ENCODE peak calls at places on chromosomes 11 and 22, in four cellular contexts. O, S, B and F are unnamed samples.

GRCh38 chr11:57646756-57647303 is 2.9 kb downstream of the YPEL4 start:
- DNase-seq in O (no peak), S (no peak), B (no peak), F (no peak)

GRCh38 chr11:72293910-72294533 is 50.0 kb upstream of the PHOX2A start:
- DNase-seq in O (no peak), S (no peak), B (no peak), F (no peak)

GRCh38 chr22:20807315-20807752 is 33.4 kb downstream of the SERPIND1 start:
- DNase-seq in O (peak; percentile 83), S (no peak), B (no peak), F (peak; percentile 79)

GRCh38 chr22:48713266-48714205 is 1114.1 kb downstream of the BRD1 start:
- DNase-seq in O (no peak), S (no peak), B (no peak), F (no peak)

GRCh38 chr22:45090364-45090960 is 73.3 kb upstream of the NUP50 start:
- DNase-seq in O (peak; percentile 69), S (no peak), B (no peak), F (peak; percentile 71)

GRCh38 chr22:35921777-35922176 is 106.8 kb downstream of the RBFOX2 start:
- DNase-seq in O (peak; percentile 83), S (peak; percentile 60), B (peak; percentile 78), F (peak; percentile 84)

GRCh38 chr11:970319-970871 is 44.7 kb downstream of the AP2A2 start:
- DNase-seq in O (no peak), S (no peak), B (no peak), F (no peak)

GRCh38 chr11:94544832-94545640 is 1.3 kb downstream of the FUT4 start:
- DNase-seq in O (no peak), S (no peak), B (no peak), F (no peak)

GRCh38 chr22:31728857-31729256 is 21.1 kb downstream of the PRR14L start:
- DNase-seq in O (no peak), S (no peak), B (no peak), F (no peak)

GRCh38 chr11:132640952-132641351 is 891.3 kb downstream of the OPCML start:
- DNase-seq in O (no peak), S (no peak), B (no peak), F (no peak)

GRCh38 chr11:105915036-105915435 is 107.0 kb downstream of the MSANTD4 start:
- DNase-seq in O (no peak), S (no peak), B (no peak), F (no peak)

GRCh38 chr11:129779342-129779741 is 36.3 kb upstream of the TMEM45B start:
- DNase-seq in O (no peak), S (no peak), B (no peak), F (no peak)

GRCh38 chr22:30267382-30268302 is 991 bp upstream of the OSM start:
- DNase-seq in O (no peak), S (no peak), B (no peak), F (no peak)

GRCh38 chr22:20156611-20157415 is 6.0 kb upstream of the CCDC188 start:
- DNase-seq in O (peak; percentile 62), S (peak; percentile 85), B (peak; percentile 94), F (peak; percentile 80)

GRCh38 chr11:87033561-87033960 is 4.2 kb upstream of the TMEM135 start:
- DNase-seq in O (no peak), S (no peak), B (no peak), F (no peak)

GRCh38 chr11:8640305-8640932 is 42.0 kb downstream of the TRIM66 start:
- DNase-seq in O (no peak), S (no peak), B (no peak), F (no peak)

GRCh38 chr11:1937616-1938342 is 9.4 kb upstream of the MRPL23 start:
- DNase-seq in O (no peak), S (no peak), B (no peak), F (peak; percentile 37)

GRCh38 chr22:41619979-41620645 is 731 bp downstream of the DESI1 start:
- DNase-seq in O (no peak), S (peak; percentile 33), B (peak; percentile 78), F (peak; percentile 40)

GRCh38 chr22:44929348-44930015 is 80.3 kb downstream of the PHF21B start:
- DNase-seq in O (no peak), S (no peak), B (no peak), F (no peak)

GRCh38 chr22:46589871-46590271 is 30.3 kb upstream of the GRAMD4 start:
- DNase-seq in O (no peak), S (no peak), B (no peak), F (no peak)

GRCh38 chr11:65121447-65121864 is 478 bp downstream of the FAU start:
- DNase-seq in O (peak; percentile 24), S (no peak), B (peak; percentile 63), F (no peak)

GRCh38 chr11:27423125-27423524 is 49.5 kb downstream of the LGR4 start:
- DNase-seq in O (peak; percentile 66), S (peak; percentile 26), B (no peak), F (no peak)

GRCh38 chr11:45079943-45080719 is 66.3 kb upstream of the PRDM11 start:
- DNase-seq in O (no peak), S (no peak), B (peak; percentile 86), F (no peak)

GRCh38 chr11:2892215-2893020 is 6.8 kb upstream of the CDKN1C start:
- DNase-seq in O (peak; percentile 49), S (peak; percentile 60), B (peak; percentile 76), F (no peak)

GRCh38 chr22:38262051-38262795 is 10.6 kb downstream of the TMEM184B start:
- DNase-seq in O (no peak), S (peak; percentile 57), B (peak; percentile 80), F (no peak)

GRCh38 chr11:15605094-15605493 is 490.4 kb downstream of the INSC start:
- DNase-seq in O (no peak), S (no peak), B (no peak), F (no peak)

GRCh38 chr22:22067192-22067591 is 84.6 kb upstream of the TOP3B start:
- DNase-seq in O (no peak), S (no peak), B (no peak), F (no peak)

DNA sequence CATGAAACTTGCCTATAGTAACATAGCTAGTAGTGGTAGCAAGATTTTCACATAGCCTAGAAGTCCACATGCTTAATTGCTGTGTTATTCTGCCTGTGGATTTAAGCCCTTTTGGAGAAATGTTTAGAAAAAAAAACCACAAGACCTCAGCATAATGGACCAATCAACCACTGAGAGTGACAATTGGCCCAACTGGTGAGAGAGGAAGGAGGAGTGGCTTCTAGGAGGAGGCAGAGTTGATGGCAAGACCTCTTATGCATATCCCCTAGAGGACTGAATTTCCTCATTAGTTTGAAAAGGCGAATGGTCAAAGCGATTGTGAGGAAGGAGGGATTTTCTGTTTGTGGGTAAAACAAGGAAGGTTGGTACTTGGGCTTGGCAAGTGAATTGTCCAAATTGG is 30.6 kb downstream of the NNMT start:
- DNase-seq in O (no peak), S (no peak), B (no peak), F (no peak)
- H3K4me3 ChIP-seq in O (no peak overlapping the region), S (no peak overlapping the region), B (no peak overlapping the region), F (no peak overlapping the region)

GRCh38 chr11:78800756-78801155 is 226.1 kb upstream of the NARS2 start:
- DNase-seq in O (no peak), S (no peak), B (no peak), F (no peak)
- H3K27ac ChIP-seq in O (peak overlapping the region; percentile 36), S (no peak overlapping the region), B (no peak overlapping the region), F (peak overlapping the region; percentile 43)

GRCh38 chr11:118046964-118047700 is 29.7 kb upstream of the TMPRSS4 start:
- DNase-seq in O (no peak), S (no peak), B (no peak), F (no peak)
- H3K4me3 ChIP-seq in O (no peak overlapping the region), S (no peak overlapping the region), B (no peak overlapping the region), F (no peak overlapping the region)

GRCh38 chr11:69358398-69359080 is 64.6 kb downstream of the MYEOV start:
- DNase-seq in O (no peak), S (no peak), B (no peak), F (peak; percentile 60)
- H3K27ac ChIP-seq in O (no peak overlapping the region), S (no peak overlapping the region), B (no peak overlapping the region), F (no peak overlapping the region)

GRCh38 chr11:133946541-133947297 is 10.0 kb downstream of the IGSF9B start:
- DNase-seq in O (no peak), S (no peak), B (no peak), F (no peak)
- H3K4me3 ChIP-seq in O (no peak overlapping the region), S (no peak overlapping the region), B (no peak overlapping the region), F (no peak overlapping the region)

GRCh38 chr11:113715882-113716625 is 9.9 kb upstream of the TMPRSS5 start:
- DNase-seq in O (no peak), S (no peak), B (no peak), F (no peak)
- H3K27ac ChIP-seq in O (no peak overlapping the region), S (no peak overlapping the region), B (no peak overlapping the region), F (no peak overlapping the region)

GRCh38 chr11:100799445-100799844 is 112.4 kb downstream of the ARHGAP42 start:
- DNase-seq in O (no peak), S (no peak), B (no peak), F (no peak)

GRCh38 chr11:100800202-100800601 is 113.1 kb downstream of the ARHGAP42 start:
- DNase-seq in O (no peak), S (no peak), B (no peak), F (no peak)

GRCh38 chr11:100805509-100806199 is 118.6 kb downstream of the ARHGAP42 start:
- DNase-seq in O (no peak), S (no peak), B (no peak), F (no peak)

DNA sequence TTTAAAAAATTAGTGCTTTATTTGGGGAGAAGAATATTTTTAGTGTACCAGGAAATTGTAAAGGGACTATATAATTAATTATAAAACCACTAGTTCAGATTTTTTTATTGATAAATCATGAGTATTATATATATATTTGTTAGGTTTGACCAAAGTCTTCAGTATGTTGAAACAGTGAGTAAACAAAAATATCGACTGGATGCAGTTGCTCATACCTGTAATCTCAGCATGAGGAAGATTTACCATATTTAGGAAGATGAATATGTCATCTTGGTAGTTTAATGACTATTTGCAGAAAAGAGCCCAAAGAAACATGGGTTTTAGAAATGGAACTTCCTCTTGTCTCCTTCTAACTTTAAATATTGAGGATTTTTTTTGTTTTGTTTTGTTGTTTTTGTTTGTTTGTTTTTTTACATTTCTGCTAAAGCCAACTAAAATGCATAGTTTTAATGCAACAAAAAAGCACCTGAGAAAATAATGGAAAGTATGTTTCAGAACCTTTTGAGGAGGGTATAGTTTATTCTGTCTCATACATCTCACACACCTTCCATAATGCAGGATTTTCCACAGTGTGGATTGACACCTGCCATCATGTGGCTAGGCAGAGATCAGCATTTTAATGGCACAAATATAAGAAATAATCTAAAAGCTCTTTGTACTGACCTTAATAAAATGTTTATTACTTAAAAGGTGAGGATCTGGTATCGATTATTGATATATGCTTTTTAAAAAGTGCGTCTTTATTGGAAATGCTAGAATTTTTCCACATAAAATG is 114.3 kb downstream of the ARHGAP42 start:
- DNase-seq in O (no peak), S (no peak), B (no peak), F (no peak)
- H3K4me3 ChIP-seq in O (no peak overlapping the region), S (no peak overlapping the region), B (no peak overlapping the region), F (no peak overlapping the region)